ENCODE peak calls at places on chromosomes 3 and 15, in ten cellular contexts. D is T-helper 2 cell; P is iPS-NIHi11; L is HFFc6; S is NCI-H460; H is caudate nucleus; T is mucosa of descending colon; E is CD8-positive, alpha-beta memory T cell; Z is nephron progenitor cell; G is fibroblast of the aortic adventitia. K is an unnamed sample.

GRCh38 chr3:38371541-38372213 is 25.1 kb downstream of the XYLB start:
- DNase-seq in D (no peak), P (no peak), L (no peak), S (no peak), H (no peak), T (no peak), E (no peak), Z (no peak), G (no peak), K (no peak)

GRCh38 chr3:47985376-47985775 is 30.8 kb downstream of the MAP4 start:
- DNase-seq in D (no peak), P (no peak), L (no peak), S (no peak), H (no peak), T (no peak), E (no peak), Z (no peak), G (no peak), K (no peak)

GRCh38 chr15:48182749-48183148 is 4.7 kb upstream of the MYEF2 start:
- DNase-seq in D (no peak), P (no peak), L (no peak), S (no peak), H (no peak), T (no peak), E (no peak), Z (no peak), G (no peak), K (no peak)

GRCh38 chr15:65935391-65935790 is 66.1 kb downstream of the RAB11A start:
- DNase-seq in D (no peak), P (no peak), L (no peak), S (no peak), H (no peak), T (no peak), E (no peak), Z (no peak), G (no peak), K (no peak)

GRCh38 chr3:125043599-125044151 is 12.1 kb downstream of the HEG1 start:
- DNase-seq in D (no peak), P (no peak), L (no peak), S (no peak), H (no peak), T (peak; percentile 66), E (no peak), Z (no peak), G (peak; percentile 40), K (no peak)

GRCh38 chr15:49103676-49104075 is 51.7 kb downstream of the COPS2 start:
- DNase-seq in D (no peak), P (no peak), L (no peak), S (no peak), H (no peak), T (no peak), E (no peak), Z (no peak), G (no peak), K (no peak)

GRCh38 chr3:79937567-79937966 is 169.8 kb upstream of the ROBO1 start:
- DNase-seq in D (no peak), P (peak; percentile 61), L (no peak), S (no peak), H (no peak), T (no peak), E (no peak), Z (no peak), G (peak; percentile 2), K (no peak)

GRCh38 chr15:71319935-71320334 is 204.7 kb downstream of the THSD4 start:
- DNase-seq in D (no peak), P (no peak), L (no peak), S (no peak), H (no peak), T (no peak), E (no peak), Z (no peak), G (no peak), K (no peak)

GRCh38 chr15:92001307-92001706 is 147.8 kb downstream of the SLCO3A1 start:
- DNase-seq in D (no peak), P (no peak), L (no peak), S (no peak), H (no peak), T (no peak), E (no peak), Z (no peak), G (no peak), K (no peak)

K was measured in activated naive CD4-positive, alpha-beta T cell treated with anti-CD3 and anti-CD28 coated beads, Interleukin-2, amount 50 U/mL, for 72 hours.